ENCODE peak calls at places on chromosomes 3 and 15, in four cellular contexts. Y, S, M and V are unnamed samples.

GRCh38 chr3:46006646-46007045 is 11.0 kb upstream of the FYCO1 start:
- DNase-seq in Y (no peak), S (no peak), M (no peak), V (no peak)

GRCh38 chr3:13067778-13068177 is 5.5 kb downstream of the IQSEC1 start:
- DNase-seq in S (no peak), Y (no peak), M (no peak), V (no peak)

GRCh38 chr15:99955532-99955931 is 222.3 kb upstream of the LYSMD4 start:
- DNase-seq in S (no peak), Y (no peak), M (no peak), V (no peak)

GRCh38 chr3:57917611-57918010 is 90.6 kb upstream of the FLNB start:
- DNase-seq in M (no peak), S (no peak), Y (no peak), V (no peak)

GRCh38 chr3:123373535-123373987 is 75.3 kb downstream of the ADCY5 start:
- DNase-seq in Y (no peak), S (no peak), M (no peak), V (no peak)

GRCh38 chr3:111846717-111847116 is 12.3 kb upstream of the PHLDB2 start:
- DNase-seq in M (no peak), S (no peak), Y (no peak), V (no peak)

GRCh38 chr3:18425641-18426403 is 683 bp upstream of the SATB1 start:
- DNase-seq in M (peak; percentile 74), S (no peak), Y (no peak), V (peak; percentile 27)

GRCh38 chr15:72492733-72493132 is 18.6 kb downstream of the ARIH1 start:
- DNase-seq in S (no peak), Y (no peak), M (no peak), V (no peak)

GRCh38 chr3:122628567-122628966 is 51.1 kb downstream of the PARP15 start:
- DNase-seq in S (no peak), Y (no peak), M (no peak), V (no peak)

GRCh38 chr3:162354343-162354742 is 857.7 kb downstream of the OTOL1 start:
- DNase-seq in Y (no peak), M (no peak), S (no peak), V (no peak)

GRCh38 chr15:70241031-70241430 is 143.3 kb upstream of the TLE3 start:
- DNase-seq in M (no peak), S (no peak), Y (no peak), V (no peak)

GRCh38 chr3:134249935-134250716 is 533 bp downstream of the RYK start:
- DNase-seq in Y (peak; percentile 39), S (peak; percentile 55), M (peak; percentile 66), V (peak; percentile 48)

GRCh38 chr15:92196342-92196741 is 197.3 kb upstream of the ST8SIA2 start:
- DNase-seq in Y (no peak), M (no peak), S (no peak), V (no peak)

GRCh38 chr3:41175365-41175764 is 23.9 kb upstream of the CTNNB1 start:
- DNase-seq in M (no peak), Y (no peak), S (no peak), V (no peak)

GRCh38 chr15:34802371-34802770 is 7.0 kb upstream of the ACTC1 start:
- DNase-seq in M (no peak), Y (no peak), S (no peak), V (no peak)

GRCh38 chr3:104069114-104069513 is 1297.6 kb upstream of the ALCAM start:
- DNase-seq in M (no peak), Y (no peak), S (no peak), V (no peak)

GRCh38 chr15:66756220-66756769 is 54.3 kb downstream of the SMAD6 start:
- DNase-seq in Y (no peak), S (no peak), M (no peak), V (no peak)

GRCh38 chr3:131543714-131544113 is 40.9 kb upstream of the MRPL3 start:
- DNase-seq in Y (no peak), S (no peak), M (no peak), V (no peak)

GRCh38 chr15:64515196-64515595 is 54.8 kb downstream of the ZNF609 start:
- DNase-seq in M (no peak), Y (no peak), S (no peak), V (no peak)

GRCh38 chr15:100877551-100877950 is 2.1 kb upstream of the ALDH1A3 start:
- DNase-seq in S (no peak), Y (no peak), M (no peak), V (no peak)

GRCh38 chr15:55221090-55222011 is 24.6 kb upstream of the RSL24D1 start:
- DNase-seq in S (no peak), Y (peak; percentile 86), M (no peak), V (no peak)

GRCh38 chr15:101031203-101031602 is 112.0 kb downstream of the LRRK1 start:
- DNase-seq in M (peak; percentile 4), Y (no peak), S (no peak), V (no peak)

GRCh38 chr3:107633327-107634141 is 110.8 kb downstream of the BBX start:
- DNase-seq in M (no peak), S (no peak), Y (no peak), V (no peak)

GRCh38 chr15:40097968-40098476 is 10.7 kb downstream of the BMF start:
- DNase-seq in M (no peak), S (peak; percentile 53), Y (no peak), V (no peak)

GRCh38 chr15:70608156-70608555 is 155.2 kb downstream of the UACA start:
- DNase-seq in S (no peak), M (no peak), Y (no peak), V (no peak)

GRCh38 chr3:45187597-45188210 is 38.4 kb downstream of the TMEM158 start:
- DNase-seq in Y (no peak), S (no peak), M (no peak), V (no peak)

GRCh38 chr15:96350321-96350720 is 19.8 kb downstream of the NR2F2 start:
- DNase-seq in Y (no peak), S (no peak), M (no peak), V (no peak)

GRCh38 chr15:64877435-64877834 is 34.3 kb upstream of the ANKDD1A start:
- DNase-seq in M (no peak), Y (no peak), S (no peak), V (no peak)

GRCh38 chr3:94137377-94137776 is 74.5 kb downstream of the NSUN3 start:
- DNase-seq in Y (no peak), M (no peak), S (no peak), V (no peak)

GRCh38 chr3:22117751-22118346 is 366.8 kb upstream of the ZNF385D start:
- DNase-seq in Y (peak; percentile 34), S (peak; percentile 7), M (no peak), V (peak; percentile 7)

DNA sequence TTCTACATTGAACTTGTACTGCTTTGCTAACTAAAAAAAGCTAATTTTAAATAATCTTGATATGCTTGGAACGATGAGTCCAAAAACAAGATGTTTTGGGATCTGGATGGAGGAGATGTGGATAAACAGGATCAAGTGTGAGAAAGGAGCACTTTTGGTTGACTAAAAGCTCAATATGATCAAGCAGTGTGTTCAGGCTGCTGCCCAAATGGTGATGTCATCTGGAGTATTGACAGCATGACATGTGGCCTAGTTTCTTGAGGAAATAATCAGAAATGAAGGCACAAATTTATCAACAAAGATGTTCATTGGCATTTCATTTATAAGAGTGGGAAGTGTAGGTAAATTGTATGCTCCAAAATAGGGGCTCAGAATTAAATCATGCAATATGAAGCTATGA is 161.2 kb downstream of the SOX2 start:
- DNase-seq in M (no peak), S (no peak), Y (no peak), V (no peak)
- TF ChIP-seq ELF4 in M (no peak), S (no peak), Y (no peak), V (no peak)

GRCh38 chr3:42836545-42837123 is 27.4 kb downstream of the ACKR2 start:
- DNase-seq in S (peak; percentile 84), Y (no peak), M (no peak), V (no peak)

GRCh38 chr3:42843730-42844713 is 31.7 kb downstream of the CYP8B1 start:
- DNase-seq in S (no peak), M (peak; percentile 33), Y (no peak), V (no peak)

GRCh38 chr3:42841332-42841731 is 32.1 kb downstream of the ACKR2 start:
- DNase-seq in S (no peak), Y (no peak), M (no peak), V (no peak)

GRCh38 chr3:42838571-42838970 is 29.3 kb downstream of the ACKR2 start:
- DNase-seq in M (no peak), Y (no peak), S (no peak), V (no peak)

DNA sequence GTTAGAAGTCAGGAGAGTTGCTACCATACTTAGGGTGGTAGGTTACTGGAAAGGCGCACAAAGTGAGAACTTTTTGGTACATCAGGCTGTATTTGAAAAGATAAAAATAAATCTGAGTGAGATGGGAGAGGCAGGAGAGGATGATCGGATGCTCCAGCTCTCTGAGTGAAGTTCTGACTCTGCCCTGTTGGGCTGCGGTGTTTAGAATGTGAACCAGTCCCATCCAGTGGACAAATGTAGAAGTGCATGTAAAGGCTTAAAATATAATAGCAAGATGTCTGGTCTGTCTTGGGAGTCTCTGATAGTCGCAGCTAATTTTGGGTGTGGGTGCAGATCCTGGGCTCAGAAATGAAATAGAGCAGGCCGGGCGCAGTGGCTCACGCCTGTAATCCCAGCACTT is 30.4 kb downstream of the ACKR2 start:
- DNase-seq in Y (peak; percentile 73), S (peak; percentile 69), M (peak; percentile 21), V (peak; percentile 78)
- TF ChIP-seq ELF4 in Y (no peak), S (no peak), M (no peak), V (no peak)

DNA sequence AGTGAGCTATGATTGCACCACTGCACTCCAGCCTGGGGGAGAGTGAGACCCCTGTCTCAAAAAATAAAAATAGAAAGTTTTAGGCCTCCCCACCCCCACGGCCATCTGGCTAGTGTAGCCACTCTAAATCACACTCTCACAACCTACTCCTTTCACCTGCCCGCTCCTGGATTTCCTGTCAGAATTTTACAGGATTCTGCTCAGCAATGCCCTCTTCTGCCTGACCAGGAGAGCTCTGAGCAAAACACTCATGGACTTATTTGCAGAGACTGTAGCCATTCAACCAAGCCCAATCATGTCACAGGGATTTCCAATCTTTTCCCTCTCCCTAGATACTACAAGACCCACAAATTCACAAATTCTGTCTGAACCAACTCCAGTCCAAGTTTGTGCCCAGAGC is 242.6 kb upstream of the TPRG1 start:
- DNase-seq in M (no peak), S (no peak), Y (peak; percentile 35), V (no peak)
- TF ChIP-seq ELF4 in M (no peak), S (no peak), Y (no peak), V (no peak)

DNA sequence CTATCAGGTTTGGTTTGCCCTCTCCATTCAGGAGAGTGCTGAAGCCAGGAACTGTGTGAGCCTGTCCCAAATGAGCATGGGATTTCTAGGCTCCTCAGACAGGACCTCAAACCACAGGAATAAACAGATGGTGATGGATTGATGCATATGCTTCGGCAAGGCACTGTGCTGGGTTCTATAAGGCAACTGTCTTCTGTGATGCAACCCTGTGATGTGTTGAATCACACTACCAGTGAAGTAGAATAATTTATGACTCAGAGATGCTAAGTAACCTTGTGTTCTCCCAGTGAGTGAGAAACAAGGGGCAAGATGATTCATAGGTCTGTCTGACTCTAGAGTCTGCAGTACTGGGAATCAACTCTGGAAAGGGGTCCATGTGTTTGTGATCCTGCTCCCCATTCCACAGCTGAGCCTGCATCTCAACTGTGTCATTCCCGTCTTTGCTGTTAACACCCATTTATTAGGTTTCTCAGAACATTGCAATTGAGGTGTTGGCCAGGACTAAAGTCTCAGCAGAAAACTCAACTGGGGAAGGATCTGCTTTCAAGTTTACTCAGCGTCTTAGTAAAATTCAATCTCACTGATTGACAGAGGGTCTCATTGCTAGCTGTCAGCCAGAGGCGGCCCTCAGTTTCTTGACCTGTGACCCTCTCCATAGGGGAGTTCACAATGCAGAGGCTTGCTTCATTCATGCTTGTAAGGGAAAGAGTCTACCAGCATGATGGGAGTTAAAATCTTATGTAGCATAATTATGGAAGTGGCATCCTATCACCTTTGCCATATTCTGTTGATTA is 510.1 kb upstream of the CFAP20DC start:
- DNase-seq in S (no peak), Y (no peak), M (no peak), V (no peak)
- TF ChIP-seq ELF4 in S (no peak), Y (no peak), M (no peak), V (no peak)

GRCh38 chr3:171354049-171354705 is 106.0 kb downstream of the TNIK start:
- DNase-seq in M (no peak), S (no peak), Y (no peak), V (no peak)
- TF ChIP-seq ELF4 in M (no peak), S (no peak), Y (no peak), V (no peak)